ENCODE peak calls at places on chromosomes 2 and 18, in four cellular contexts. One of them, this sample, is unnamed.

GRCh38 chr2:35228584-35228983 is 1127.0 kb upstream of the CRIM1 start:
- DNase-seq in CD8-positive, alpha-beta T cell: no peak
- DNase-seq in hypothalamus: no peak
- DNase-seq in HS-5: no peak
- DNase-seq in this sample: no peak

GRCh38 chr2:44707945-44708645 is 233.4 kb upstream of the SIX3 start:
- DNase-seq in CD8-positive, alpha-beta T cell: no peak
- DNase-seq in hypothalamus: no peak
- DNase-seq in HS-5: no peak
- DNase-seq in this sample: no peak

GRCh38 chr2:231887756-231888155 is 38.4 kb downstream of the NPPC start:
- DNase-seq in CD8-positive, alpha-beta T cell: no peak
- DNase-seq in hypothalamus: no peak
- DNase-seq in HS-5: no peak
- DNase-seq in this sample: no peak

GRCh38 chr18:12308386-12309100 is 502 bp downstream of the TUBB6 start:
- DNase-seq in CD8-positive, alpha-beta T cell: no peak
- DNase-seq in hypothalamus: no peak
- DNase-seq in HS-5: no peak
- DNase-seq in this sample: no peak

GRCh38 chr18:58862404-58862803 is 2.3 kb upstream of the ZNF532 start:
- DNase-seq in CD8-positive, alpha-beta T cell: no peak
- DNase-seq in hypothalamus: no peak
- DNase-seq in HS-5: no peak
- DNase-seq in this sample: no peak

GRCh38 chr2:225993430-225993829 is 593.9 kb downstream of the NYAP2 start:
- DNase-seq in CD8-positive, alpha-beta T cell: no peak
- DNase-seq in hypothalamus: no peak
- DNase-seq in HS-5: peak; percentile 55
- DNase-seq in this sample: no peak

GRCh38 chr2:222819722-222820333 is 41.0 kb upstream of the ACSL3 start:
- DNase-seq in CD8-positive, alpha-beta T cell: no peak
- DNase-seq in hypothalamus: no peak
- DNase-seq in HS-5: no peak
- DNase-seq in this sample: no peak

GRCh38 chr2:200077838-200078237 is 122.5 kb downstream of the MAIP1 start:
- DNase-seq in CD8-positive, alpha-beta T cell: no peak
- DNase-seq in hypothalamus: no peak
- DNase-seq in HS-5: peak; percentile 76
- DNase-seq in this sample: no peak

GRCh38 chr2:31134450-31134849 is 3.8 kb downstream of the GALNT14 start:
- DNase-seq in CD8-positive, alpha-beta T cell: no peak
- DNase-seq in hypothalamus: no peak
- DNase-seq in HS-5: no peak
- DNase-seq in this sample: no peak

GRCh38 chr2:199458806-199459285 is 1.1 kb upstream of the SATB2 start:
- DNase-seq in CD8-positive, alpha-beta T cell: no peak
- DNase-seq in hypothalamus: no peak
- DNase-seq in HS-5: no peak
- DNase-seq in this sample: no peak

GRCh38 chr2:81260320-81260719 is 955.8 kb upstream of the LRRTM1 start:
- DNase-seq in CD8-positive, alpha-beta T cell: no peak
- DNase-seq in hypothalamus: no peak
- DNase-seq in HS-5: no peak
- DNase-seq in this sample: no peak

GRCh38 chr18:10067670-10068659 is 154.1 kb downstream of the VAPA start:
- DNase-seq in CD8-positive, alpha-beta T cell: no peak
- DNase-seq in hypothalamus: no peak
- DNase-seq in HS-5: no peak
- DNase-seq in this sample: no peak

GRCh38 chr2:229531594-229531993 is 182.8 kb downstream of the DNER start:
- DNase-seq in CD8-positive, alpha-beta T cell: no peak
- DNase-seq in hypothalamus: no peak
- DNase-seq in HS-5: no peak
- DNase-seq in this sample: no peak

GRCh38 chr2:28134857-28135256 is 244.3 kb downstream of the BABAM2 start:
- DNase-seq in CD8-positive, alpha-beta T cell: no peak
- DNase-seq in hypothalamus: no peak
- DNase-seq in HS-5: no peak
- DNase-seq in this sample: no peak

GRCh38 chr2:132593171-132593570 is 76.8 kb downstream of the LYPD1 start:
- DNase-seq in CD8-positive, alpha-beta T cell: no peak
- DNase-seq in hypothalamus: no peak
- DNase-seq in HS-5: no peak
- DNase-seq in this sample: peak; percentile 79

GRCh38 chr2:19955544-19956422 is 34.1 kb downstream of the WDR35 start:
- DNase-seq in CD8-positive, alpha-beta T cell: peak; percentile 1
- DNase-seq in hypothalamus: peak; percentile 10
- DNase-seq in HS-5: peak; percentile 33
- DNase-seq in this sample: peak; percentile 15

GRCh38 chr2:173940208-173941020 is 24.8 kb downstream of the SP3 start:
- DNase-seq in CD8-positive, alpha-beta T cell: no peak
- DNase-seq in hypothalamus: no peak
- DNase-seq in HS-5: no peak
- DNase-seq in this sample: no peak

GRCh38 chr18:42719221-42719620 is 396.3 kb downstream of the RIT2 start:
- DNase-seq in CD8-positive, alpha-beta T cell: no peak
- DNase-seq in hypothalamus: no peak
- DNase-seq in HS-5: no peak
- DNase-seq in this sample: peak; percentile 72

GRCh38 chr2:10032746-10033105 is 10.6 kb upstream of the KLF11 start:
- DNase-seq in CD8-positive, alpha-beta T cell: no peak
- DNase-seq in hypothalamus: no peak
- DNase-seq in HS-5: no peak
- DNase-seq in this sample: no peak

GRCh38 chr2:134416637-134417036 is 162.8 kb downstream of the MGAT5 start:
- DNase-seq in CD8-positive, alpha-beta T cell: no peak
- DNase-seq in hypothalamus: no peak
- DNase-seq in HS-5: no peak
- DNase-seq in this sample: no peak

GRCh38 chr2:120104002-120104467 is 91.2 kb downstream of the EPB41L5 start:
- DNase-seq in CD8-positive, alpha-beta T cell: no peak
- DNase-seq in hypothalamus: no peak
- DNase-seq in HS-5: peak; percentile 88
- DNase-seq in this sample: no peak

GRCh38 chr2:124610141-124610540 is 585.1 kb downstream of the CNTNAP5 start:
- DNase-seq in CD8-positive, alpha-beta T cell: no peak
- DNase-seq in hypothalamus: no peak
- DNase-seq in HS-5: no peak
- DNase-seq in this sample: no peak

GRCh38 chr2:27212626-27213471 is 781 bp upstream of the SLC5A6 start:
- DNase-seq in CD8-positive, alpha-beta T cell: peak; percentile 46
- DNase-seq in hypothalamus: no peak
- DNase-seq in HS-5: no peak
- DNase-seq in this sample: no peak

GRCh38 chr2:110219496-110220192 is 7.3 kb upstream of the MTLN start:
- DNase-seq in CD8-positive, alpha-beta T cell: no peak
- DNase-seq in hypothalamus: no peak
- DNase-seq in HS-5: peak; percentile 23
- DNase-seq in this sample: no peak

GRCh38 chr2:96163768-96164429 is 18.7 kb upstream of the DUSP2 start:
- DNase-seq in CD8-positive, alpha-beta T cell: no peak
- DNase-seq in hypothalamus: no peak
- DNase-seq in HS-5: no peak
- DNase-seq in this sample: no peak

GRCh38 chr2:99317156-99317872 is 16.3 kb upstream of the LYG1 start:
- DNase-seq in CD8-positive, alpha-beta T cell: no peak
- DNase-seq in hypothalamus: no peak
- DNase-seq in HS-5: no peak
- DNase-seq in this sample: peak; percentile 74

GRCh38 chr2:61707984-61708852 is 145.6 kb downstream of the FAM161A start:
- DNase-seq in CD8-positive, alpha-beta T cell: no peak
- DNase-seq in hypothalamus: no peak
- DNase-seq in HS-5: no peak
- DNase-seq in this sample: peak; percentile 86

GRCh38 chr18:44079602-44080001 is 601.1 kb upstream of the SETBP1 start:
- DNase-seq in CD8-positive, alpha-beta T cell: no peak
- DNase-seq in hypothalamus: no peak
- DNase-seq in HS-5: peak; percentile 22
- DNase-seq in this sample: peak; percentile 10

GRCh38 chr18:30175061-30175574 is 867.4 kb downstream of the DSC3 start:
- DNase-seq in CD8-positive, alpha-beta T cell: no peak
- DNase-seq in hypothalamus: no peak
- DNase-seq in HS-5: no peak
- DNase-seq in this sample: no peak

GRCh38 chr2:234858134-234858533 is 93.7 kb upstream of the SH3BP4 start:
- DNase-seq in CD8-positive, alpha-beta T cell: no peak
- DNase-seq in hypothalamus: no peak
- DNase-seq in HS-5: no peak
- DNase-seq in this sample: no peak

GRCh38 chr18:33560686-33561370 is 17.2 kb upstream of the ASXL3 start:
- DNase-seq in CD8-positive, alpha-beta T cell: no peak
- DNase-seq in hypothalamus: no peak
- DNase-seq in HS-5: peak; percentile 0
- DNase-seq in this sample: no peak

GRCh38 chr2:65075605-65076344 is 19.6 kb downstream of the CEP68 start:
- DNase-seq in CD8-positive, alpha-beta T cell: no peak
- DNase-seq in hypothalamus: no peak
- DNase-seq in HS-5: no peak
- DNase-seq in this sample: no peak

GRCh38 chr18:13003466-13003896 is 12.3 kb downstream of the CEP192 start:
- DNase-seq in CD8-positive, alpha-beta T cell: no peak
- DNase-seq in hypothalamus: no peak
- DNase-seq in HS-5: peak; percentile 6
- DNase-seq in this sample: no peak

GRCh38 chr2:32805104-32806095 is 141.4 kb upstream of the LTBP1 start:
- DNase-seq in CD8-positive, alpha-beta T cell: no peak
- DNase-seq in hypothalamus: no peak
- DNase-seq in HS-5: peak; percentile 18
- DNase-seq in this sample: no peak